ENCODE peak calls at places on chromosomes 6 and 20, in five cellular contexts. V is HepG2, X is H1, E is WTC11, M is K562. R is an unnamed sample.

GRCh38 chr6:133130863-133131262 is 110.3 kb upstream of the EYA4 start:
- DNase-seq in M (no peak), X (no peak), E (no peak), V (peak), R (no peak)

GRCh38 chr6:16755544-16755943 is 5.7 kb downstream of the ATXN1 start:
- DNase-seq in X (no peak), E (no peak), M (no peak), V (no peak), R (no peak)

GRCh38 chr6:39196648-39197047 is 32.6 kb downstream of the KCNK5 start:
- DNase-seq in M (peak), X (no peak), V (no peak), E (no peak), R (no peak)

GRCh38 chr6:35522660-35523658 is 10.3 kb upstream of the TULP1 start:
- DNase-seq in V (peak), X (peak), M (peak), E (peak), R (peak)

GRCh38 chr6:169106176-169106575 is 147.5 kb downstream of the THBS2 start:
- DNase-seq in V (no peak), X (no peak), M (no peak), E (no peak), R (no peak)

GRCh38 chr20:38113401-38114325 is 51.4 kb downstream of the TGM2 start:
- DNase-seq in X (peak), V (peak), M (peak), E (peak), R (no peak)

GRCh38 chr6:116945809-116946208 is 68.8 kb downstream of the RFX6 start:
- DNase-seq in M (no peak), V (no peak), X (no peak), E (no peak), R (no peak)

GRCh38 chr6:170049641-170050491 is 241.0 kb downstream of the DLL1 start:
- DNase-seq in V (no peak), X (no peak), E (no peak), M (no peak), R (no peak)

GRCh38 chr6:43178951-43179830 is 2.8 kb upstream of the CUL9 start:
- DNase-seq in X (no peak), M (no peak), V (no peak), E (no peak), R (no peak)

GRCh38 chr6:116969211-116969863 is 92.3 kb downstream of the RFX6 start:
- DNase-seq in V (peak), X (no peak), M (peak), E (no peak), R (no peak)

GRCh38 chr6:15577550-15578171 is 85.2 kb downstream of the DTNBP1 start:
- DNase-seq in E (peak), M (no peak), X (no peak), V (no peak), R (no peak)

GRCh38 chr6:161407581-161407980 is 133.7 kb upstream of the AGPAT4 start:
- DNase-seq in X (no peak), V (peak), E (no peak), M (peak), R (peak)

GRCh38 chr6:53335224-53335994 is 13.3 kb downstream of the ELOVL5 start:
- DNase-seq in X (no peak), E (no peak), V (no peak), M (no peak), R (peak)

GRCh38 chr6:156379946-156380707 is 397.1 kb upstream of the ARID1B start:
- DNase-seq in X (no peak), V (no peak), E (no peak), M (no peak), R (no peak)

GRCh38 chr20:44615876-44616603 is 33.7 kb downstream of the PKIG start:
- DNase-seq in V (no peak), E (no peak), M (no peak), X (no peak), R (no peak)

DNA sequence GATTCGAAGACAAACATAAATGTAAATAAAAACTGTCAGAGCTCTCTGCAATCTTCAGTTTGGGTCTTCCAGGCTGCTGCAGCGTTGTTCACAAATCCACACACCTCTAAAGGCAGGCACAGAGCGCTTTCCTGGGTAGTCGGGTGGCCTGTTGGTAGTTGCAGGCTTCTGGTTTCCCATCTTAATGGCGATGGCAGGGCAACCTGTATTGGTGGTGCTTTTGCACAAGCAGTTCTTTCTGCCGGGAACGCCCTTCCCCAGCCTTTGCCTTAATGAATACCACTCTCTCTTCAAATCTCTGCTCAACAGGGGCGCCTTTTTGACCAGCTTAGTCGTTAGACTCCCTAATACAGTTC is 723 bp upstream of the IFT52 start:
- DNase-seq in V (peak), E (peak), X (peak), M (no peak), R (no peak)
- TF ChIP-seq ATF2 in V (no peak), E (no peak), X (no peak), M (no peak), R (no peak)

GRCh38 chr6:166776571-166776970 is 149.5 kb upstream of the RPS6KA2 start:
- DNase-seq in X (peak), V (no peak), E (no peak), M (no peak), R (no peak)

GRCh38 chr6:166775923-166776220 is 148.8 kb upstream of the RPS6KA2 start:
- DNase-seq in E (no peak), X (no peak), V (no peak), M (peak), R (no peak)

GRCh38 chr6:166778776-166779175 is 151.7 kb upstream of the RPS6KA2 start:
- DNase-seq in E (no peak), M (no peak), V (no peak), X (no peak), R (no peak)

GRCh38 chr6:166778046-166778445 is 151.0 kb upstream of the RPS6KA2 start:
- DNase-seq in X (no peak), E (no peak), M (no peak), V (no peak), R (no peak)

DNA sequence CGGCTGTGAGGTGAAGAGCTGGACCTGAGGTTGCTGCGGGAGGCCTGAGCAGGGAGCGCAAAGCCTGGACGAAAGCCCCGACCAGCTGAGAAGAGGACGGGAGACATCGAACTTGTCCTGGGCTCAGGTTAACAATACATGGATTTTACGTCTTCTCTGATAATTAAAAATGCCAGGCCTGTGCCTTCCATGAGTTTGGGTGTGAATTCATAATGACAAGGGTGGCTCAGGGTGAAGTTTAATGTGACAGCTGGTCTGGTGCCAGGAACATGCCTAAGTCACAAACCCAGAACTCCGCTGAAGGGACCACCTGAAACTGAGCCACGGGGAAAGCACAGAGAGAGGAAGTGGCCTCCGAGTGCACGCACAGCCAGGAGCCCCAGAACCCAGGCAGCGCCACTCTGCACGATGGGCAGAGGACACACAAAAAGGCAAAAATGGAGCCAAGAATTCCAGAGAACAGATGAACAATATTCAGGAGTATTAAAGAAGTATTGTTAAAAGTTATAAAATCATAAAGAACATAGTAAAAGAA is 150.1 kb upstream of the RPS6KA2 start:
- DNase-seq in E (no peak), V (no peak), M (no peak), X (peak), R (no peak)
- TF ChIP-seq ATF2 in E (no peak), V (no peak), M (no peak), X (no peak), R (no peak)

GRCh38 chr20:64111841-64112641 is 4.7 kb upstream of the NPBWR2 start:
- DNase-seq in E (no peak), X (peak), V (no peak), M (no peak), R (no peak)
- TF ChIP-seq ATF2 in E (no peak), X (no peak), V (no peak), M (no peak), R (no peak)

GRCh38 chr6:11043552-11043960 is 549 bp downstream of the ELOVL2 start:
- DNase-seq in X (peak), M (peak), V (no peak), E (peak), R (no peak)

GRCh38 chr6:11042750-11043551 is 1.2 kb downstream of the ELOVL2 start:
- DNase-seq in V (no peak), M (no peak), X (no peak), E (no peak), R (peak)

GRCh38 chr6:11043961-11044711 is at the start of gene ELOVL2:
- DNase-seq in M (peak), V (peak), E (peak), X (peak), R (no peak)

GRCh38 chr6:11040134-11040533 is 4.0 kb downstream of the ELOVL2 start:
- DNase-seq in M (no peak), V (no peak), X (no peak), E (no peak), R (no peak)

DNA sequence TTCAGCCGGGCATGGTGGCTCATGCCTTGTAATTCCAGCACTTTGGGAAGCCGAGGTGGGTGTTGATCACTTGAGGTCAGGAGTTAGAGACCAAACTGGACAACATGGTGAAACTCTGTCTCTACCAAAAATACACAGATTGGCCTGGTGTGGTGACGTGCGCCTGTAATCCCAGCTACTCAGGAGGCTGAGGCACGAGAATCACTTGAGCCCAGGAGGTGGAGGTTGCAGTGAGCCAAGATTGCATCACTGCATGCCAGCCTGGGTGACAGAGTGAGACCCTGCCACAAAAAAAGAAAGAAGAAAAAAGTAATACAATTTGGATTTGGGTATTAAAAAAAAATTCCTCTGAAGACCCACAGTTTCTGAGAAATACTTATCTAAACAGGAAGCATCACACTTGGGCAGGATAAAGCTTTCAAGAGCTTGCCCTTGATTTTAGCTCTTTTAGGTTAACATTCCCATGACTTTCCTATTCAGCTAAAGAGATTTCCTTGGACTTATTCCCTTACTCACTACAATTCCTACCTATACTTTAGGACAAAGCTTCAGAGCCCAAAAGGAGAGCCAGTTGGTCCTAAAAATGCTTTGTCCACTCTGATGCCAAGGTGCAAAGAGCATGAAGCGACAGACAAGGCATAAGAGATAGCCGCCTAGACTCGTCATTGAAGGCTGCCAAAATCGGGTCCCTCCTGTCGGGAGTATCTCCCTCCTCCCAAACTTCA is 1.9 kb downstream of the ELOVL2 start:
- DNase-seq in M (no peak), V (peak), X (no peak), E (no peak), R (no peak)
- TF ChIP-seq ATF2 in M (no peak), V (no peak), X (no peak), E (no peak), R (no peak)

GRCh38 chr6:118645395-118645794 is 6.0 kb downstream of the CEP85L start:
- DNase-seq in X (no peak), M (no peak), E (no peak), V (peak), R (no peak)
- TF ChIP-seq ATF2 in X (no peak), M (no peak), E (no peak), V (no peak), R (no peak)

R was measured in GM12878.